ENCODE peak calls at places on chromosomes 2 and 18, in six cellular contexts. M, R, C, Y, X and I are unnamed samples.

GRCh38 chr18:35376393-35376741 is 770 bp downstream of the ZNF396 start:
- DNase-seq in M (peak; percentile 45), R (peak; percentile 28), C (peak; percentile 64), Y (peak; percentile 43), X (peak; percentile 7), I (peak; percentile 44)

GRCh38 chr2:63300835-63301234 is 250.2 kb downstream of the OTX1 start:
- DNase-seq in M (peak; percentile 19), R (no peak), C (peak; percentile 64), Y (no peak), X (no peak), I (no peak)

GRCh38 chr2:98099939-98100743 is 13.2 kb downstream of the VWA3B start:
- DNase-seq in M (no peak), R (no peak), C (no peak), Y (no peak), X (no peak), I (no peak)

GRCh38 chr2:149080964-149081363 is 42.5 kb downstream of the LYPD6B start:
- DNase-seq in M (peak; percentile 54), R (no peak), C (peak; percentile 82), Y (no peak), X (no peak), I (no peak)

GRCh38 chr2:64338910-64339500 is 115.0 kb upstream of the LGALSL start:
- DNase-seq in M (no peak), R (no peak), C (no peak), Y (no peak), X (no peak), I (no peak)

GRCh38 chr18:68763082-68763481 is 34.8 kb upstream of the CCDC102B start:
- DNase-seq in M (no peak), R (no peak), C (no peak), Y (no peak), X (no peak), I (no peak)

GRCh38 chr2:86492057-86492456 is 50.9 kb downstream of the KDM3A start:
- DNase-seq in M (no peak), R (no peak), C (no peak), Y (no peak), X (no peak), I (no peak)

GRCh38 chr2:225495706-225496105 is 96.2 kb downstream of the NYAP2 start:
- DNase-seq in M (no peak), R (no peak), C (no peak), Y (no peak), X (no peak), I (no peak)

GRCh38 chr2:28484835-28485234 is 11.0 kb upstream of the PLB1 start:
- DNase-seq in M (no peak), R (no peak), C (no peak), Y (no peak), X (no peak), I (no peak)

GRCh38 chr2:189302274-189302948 is 122.8 kb upstream of the COL5A2 start:
- DNase-seq in M (no peak), R (no peak), C (no peak), Y (no peak), X (no peak), I (no peak)

GRCh38 chr2:38190542-38191218 is 114.7 kb upstream of the CYP1B1 start:
- DNase-seq in M (no peak), R (no peak), C (no peak), Y (no peak), X (no peak), I (no peak)

GRCh38 chr2:223459328-223459939 is 142.7 kb downstream of the SCG2 start:
- DNase-seq in M (peak; percentile 36), R (no peak), C (peak; percentile 56), Y (no peak), X (no peak), I (no peak)

GRCh38 chr2:95539290-95539689 is 52.5 kb upstream of the TRIM43 start:
- DNase-seq in M (no peak), R (no peak), C (no peak), Y (no peak), X (no peak), I (no peak)
- TF ChIP-seq CTCF in M (no peak), R (no peak), C (no peak), Y (no peak), X (no peak), I (no peak)

GRCh38 chr2:241673189-241673663 is 13.4 kb downstream of the DTYMK start:
- DNase-seq in M (no peak), R (no peak), C (no peak), Y (peak; percentile 51), X (no peak), I (no peak)

GRCh38 chr2:241672243-241673188 is 14.1 kb downstream of the DTYMK start:
- DNase-seq in M (no peak), R (no peak), C (no peak), Y (no peak), X (no peak), I (no peak)

GRCh38 chr2:241671457-241672240 is 15.0 kb downstream of the DTYMK start:
- DNase-seq in M (no peak), R (no peak), C (no peak), Y (no peak), X (no peak), I (no peak)

GRCh38 chr2:241675885-241676284 is 10.7 kb downstream of the DTYMK start:
- DNase-seq in M (no peak), R (no peak), C (peak; percentile 34), Y (no peak), X (no peak), I (no peak)

DNA sequence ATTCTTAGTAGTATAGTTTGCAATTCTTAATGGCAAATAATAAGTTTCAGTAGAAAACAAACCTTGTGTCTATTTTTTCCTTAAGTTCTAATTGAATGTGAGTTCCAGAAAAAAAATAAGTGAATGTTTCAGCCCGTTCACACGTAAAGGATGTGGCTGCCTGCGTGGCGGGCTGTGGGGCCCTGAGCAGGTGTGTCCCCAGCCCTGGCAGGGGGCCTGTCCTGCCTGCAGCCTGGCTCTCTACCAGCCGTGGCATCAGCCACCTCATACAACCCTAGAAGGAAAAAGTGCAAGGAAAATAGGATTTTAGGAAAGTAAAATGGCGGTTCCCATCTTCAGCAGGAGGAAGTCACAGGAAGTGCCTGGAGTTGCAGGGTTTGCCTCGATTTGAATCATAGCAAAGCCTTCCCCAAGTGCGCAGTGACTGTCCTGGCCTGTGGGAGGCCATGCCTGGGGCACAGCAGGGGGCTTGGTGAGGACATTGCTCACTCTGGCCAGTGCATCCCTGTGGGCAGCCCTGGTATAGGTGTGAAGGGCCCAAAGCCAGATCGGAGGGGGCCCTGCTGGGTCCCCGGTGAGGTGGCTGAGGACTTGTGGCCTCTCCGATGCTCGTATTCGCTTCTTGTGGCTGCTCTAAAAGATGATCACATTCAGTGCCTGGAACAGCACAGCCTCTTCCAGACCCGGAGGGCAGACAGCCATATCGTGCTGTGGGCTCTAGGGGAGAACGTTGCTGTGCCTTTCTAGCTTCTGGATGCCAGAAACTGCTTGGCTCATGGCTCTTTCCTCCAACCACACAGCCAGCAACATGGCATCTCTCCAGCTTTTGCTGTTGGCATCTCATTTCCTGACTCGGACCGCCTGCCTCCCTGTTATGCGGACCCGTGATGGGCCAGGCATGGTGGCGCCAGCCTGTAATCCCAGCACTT is 12.6 kb downstream of the DTYMK start:
- DNase-seq in M (no peak), R (no peak), C (peak; percentile 80), Y (no peak), X (no peak), I (no peak)
- TF ChIP-seq CTCF in M (no peak), R (no peak), C (no peak), Y (no peak), X (no peak), I (no peak)

GRCh38 chr2:237603049-237603717 is 12.6 kb upstream of the RAB17 start:
- DNase-seq in M (no peak), R (no peak), C (no peak), Y (no peak), X (no peak), I (no peak)

GRCh38 chr2:237604391-237604790 is 13.9 kb upstream of the RAB17 start:
- DNase-seq in M (no peak), R (no peak), C (no peak), Y (no peak), X (no peak), I (no peak)

GRCh38 chr2:237602409-237602808 is 11.9 kb upstream of the RAB17 start:
- DNase-seq in M (no peak), R (no peak), C (no peak), Y (no peak), X (no peak), I (no peak)

GRCh38 chr2:237603718-237604362 is 13.3 kb upstream of the RAB17 start:
- DNase-seq in M (peak; percentile 44), R (no peak), C (peak; percentile 56), Y (no peak), X (no peak), I (peak; percentile 33)

GRCh38 chr2:237604960-237605359 is 14.4 kb upstream of the RAB17 start:
- DNase-seq in M (no peak), R (no peak), C (no peak), Y (no peak), X (no peak), I (no peak)
- TF ChIP-seq CTCF in M (no peak), R (peak; percentile 19), C (peak; percentile 60), Y (peak; percentile 39), X (peak; percentile 18), I (no peak)

DNA sequence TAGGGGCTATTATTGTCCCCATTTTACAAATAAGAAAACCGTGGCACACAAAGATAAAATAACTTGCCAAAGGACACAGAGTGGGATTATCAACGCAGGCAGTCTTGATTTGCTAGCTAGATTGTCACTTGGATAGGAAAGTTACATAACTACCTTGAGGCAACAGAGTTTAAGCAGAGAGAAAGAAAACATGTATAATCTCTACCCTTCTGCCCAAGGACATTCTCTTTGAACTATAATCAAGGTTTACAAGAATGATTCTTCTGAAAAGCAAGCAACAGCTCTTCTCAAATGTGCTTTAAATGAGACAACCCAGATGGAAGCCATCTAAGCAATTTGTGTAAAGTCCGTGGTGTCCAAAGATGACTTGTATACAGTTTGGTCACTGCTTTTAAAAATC is 177.5 kb downstream of the CD226 start:
- DNase-seq in M (no peak), R (no peak), C (no peak), Y (no peak), X (no peak), I (no peak)
- TF ChIP-seq CTCF in M (no peak), R (no peak), C (no peak), Y (no peak), X (no peak), I (no peak)

DNA sequence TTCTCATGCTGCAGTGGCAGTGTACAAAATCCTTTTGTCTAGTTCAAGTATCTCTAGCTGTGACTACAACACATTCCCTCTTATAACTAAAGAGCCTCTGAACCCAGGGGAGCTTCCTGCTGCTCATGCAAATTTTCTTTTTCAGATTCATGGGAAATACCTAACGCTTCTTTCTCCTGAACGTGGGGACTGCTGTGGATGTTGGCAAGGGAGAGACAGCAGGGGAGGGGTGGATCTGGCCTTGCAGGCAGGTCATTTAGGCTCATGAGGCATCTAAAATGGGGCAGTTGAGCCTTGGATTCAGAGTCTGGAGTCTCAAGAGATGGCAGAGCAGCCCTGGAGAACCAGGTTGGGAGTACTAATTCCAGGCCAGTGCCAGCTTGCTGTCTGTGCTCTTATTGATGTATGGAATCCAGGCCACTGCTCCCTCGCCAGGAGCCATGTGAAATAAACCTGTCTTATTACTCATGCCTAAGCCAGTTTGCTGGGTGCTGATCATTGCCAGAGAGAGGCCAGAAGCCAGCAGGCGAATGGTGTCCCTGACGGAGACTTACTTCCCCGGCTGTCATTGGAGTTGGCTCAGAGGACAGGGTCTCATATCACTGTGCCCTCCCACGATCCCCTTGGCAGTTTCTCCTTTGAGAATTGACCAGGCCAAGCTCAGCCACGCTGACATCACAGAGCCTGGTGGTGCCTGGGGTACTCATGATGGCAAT is 29.2 kb upstream of the TNP1 start:
- DNase-seq in M (no peak), R (no peak), C (peak; percentile 18), Y (no peak), X (no peak), I (no peak)
- TF ChIP-seq CTCF in M (no peak), R (no peak), C (no peak), Y (no peak), X (no peak), I (no peak)

GRCh38 chr2:120470041-120470716 is 124.2 kb downstream of the INHBB start:
- DNase-seq in M (no peak), R (peak; percentile 83), C (no peak), Y (peak; percentile 90), X (no peak), I (no peak)
- TF ChIP-seq CTCF in M (no peak), R (no peak), C (no peak), Y (no peak), X (no peak), I (no peak)